ENCODE peak calls at places on chromosomes 2 and 18, in nine cellular contexts. R, K, H, J, A, L, Z, Q and I are unnamed samples. For H3K4me1, the result is how much of the 10 kb centered on the place peaks cover.

GRCh38 chr2:120798569-120799215 is 63.0 kb downstream of the GLI2 start:
- DNase-seq in A (no peak), Z (no peak), R (no peak), Q (no peak), L (no peak), J (no peak), K (no peak), H (no peak), I (no peak)

GRCh38 chr2:169258045-169258601 is 104.2 kb downstream of the LRP2 start:
- DNase-seq in K (peak), A (no peak), J (no peak), H (no peak), Q (no peak), Z (no peak), L (no peak), R (no peak), I (no peak)

GRCh38 chr2:165913636-165914035 is 39.9 kb downstream of the TTC21B start:
- DNase-seq in R (no peak), A (no peak), Q (no peak), H (no peak), Z (no peak), K (no peak), J (no peak), L (no peak), I (no peak)

GRCh38 chr2:158889135-158889853 is 79.1 kb upstream of the TANC1 start:
- DNase-seq in Q (no peak), R (no peak), H (peak), L (no peak), A (no peak), J (no peak), Z (no peak), K (no peak), I (no peak)

GRCh38 chr2:181846359-181846758 is 45.2 kb upstream of the ITPRID2 start:
- DNase-seq in R (no peak), H (no peak), A (no peak), Q (no peak), K (no peak), L (no peak), Z (no peak), J (no peak), I (no peak)

GRCh38 chr2:240663791-240664190 is 18.9 kb downstream of the AQP12B start:
- DNase-seq in R (no peak), L (no peak), A (no peak), J (no peak), Q (no peak), K (no peak), Z (no peak), H (no peak), I (no peak)

GRCh38 chr2:130873700-130874346 is 37.1 kb downstream of the ARHGEF4 start:
- DNase-seq in H (peak), Z (peak), L (peak), Q (peak), A (peak), J (peak), R (peak), K (peak), I (peak)

GRCh38 chr2:147945660-147946059 is 74.9 kb downstream of the ORC4 start:
- DNase-seq in L (no peak), Q (no peak), R (no peak), A (no peak), K (peak), H (no peak), J (no peak), Z (no peak), I (no peak)

GRCh38 chr18:79570266-79571201 is 109.1 kb upstream of the CTDP1 start:
- DNase-seq in R (no peak), H (no peak), K (peak), A (peak), J (peak), L (no peak), Q (no peak), Z (no peak), I (peak)

GRCh38 chr18:35296079-35296478 is 6.0 kb upstream of the ZSCAN30 start:
- DNase-seq in Z (no peak), R (no peak), L (no peak), K (no peak), A (no peak), Q (no peak), J (no peak), H (no peak), I (no peak)
- H3K4me1 ChIP-seq in Z (under half), R (under half), L (under half), K (under half), A (under half), Q (under half), J (under half), H (under half), I (under half)

DNA sequence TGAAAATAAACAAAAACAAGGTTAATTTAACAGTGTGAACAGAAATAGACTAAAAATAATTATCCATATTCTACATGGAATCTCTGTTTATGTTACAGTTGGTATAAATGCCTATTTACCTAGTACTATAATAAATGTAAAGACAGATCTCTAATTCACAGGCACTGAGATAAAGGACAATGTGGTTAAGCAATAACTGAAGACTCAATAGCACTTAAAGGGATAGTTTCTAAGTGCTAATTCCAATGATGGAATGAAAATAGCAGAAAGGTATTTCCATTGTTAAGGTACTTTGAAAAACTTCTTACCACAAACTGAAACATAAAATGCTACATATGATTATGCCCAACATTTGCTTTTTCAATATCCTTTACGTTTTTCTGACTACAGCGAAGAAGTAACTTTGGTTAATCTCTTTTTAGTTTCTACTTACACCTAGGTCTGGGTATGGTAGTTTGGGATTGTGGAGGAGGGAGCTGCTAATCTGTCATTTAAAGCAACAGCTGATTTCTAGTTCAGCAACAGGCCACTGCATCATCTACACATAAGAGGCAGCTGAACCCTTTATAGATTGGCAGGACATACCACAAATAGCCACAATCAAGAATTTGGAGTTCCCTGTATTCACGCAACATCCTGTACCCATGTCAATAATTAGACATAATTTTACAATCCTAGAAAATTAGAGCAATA is 27.2 kb downstream of the MAP4K3 start:
- DNase-seq in K (no peak), J (no peak), H (no peak), Z (no peak), R (no peak), L (no peak), Q (no peak), A (no peak), I (no peak)
- H3K4me1 ChIP-seq in K (half or more), J (under half), H (under half), Z (under half), R (under half), L (under half), Q (half or more), A (under half), I (half or more)

GRCh38 chr2:111705206-111705605 is 178.8 kb downstream of the ANAPC1 start:
- DNase-seq in A (no peak), R (no peak), H (no peak), Z (no peak), Q (no peak), J (no peak), K (no peak), L (no peak), I (no peak)
- H3K4me1 ChIP-seq in A (under half), R (under half), H (half or more), Z (under half), Q (under half), J (under half), K (under half), L (under half), I (under half)

DNA sequence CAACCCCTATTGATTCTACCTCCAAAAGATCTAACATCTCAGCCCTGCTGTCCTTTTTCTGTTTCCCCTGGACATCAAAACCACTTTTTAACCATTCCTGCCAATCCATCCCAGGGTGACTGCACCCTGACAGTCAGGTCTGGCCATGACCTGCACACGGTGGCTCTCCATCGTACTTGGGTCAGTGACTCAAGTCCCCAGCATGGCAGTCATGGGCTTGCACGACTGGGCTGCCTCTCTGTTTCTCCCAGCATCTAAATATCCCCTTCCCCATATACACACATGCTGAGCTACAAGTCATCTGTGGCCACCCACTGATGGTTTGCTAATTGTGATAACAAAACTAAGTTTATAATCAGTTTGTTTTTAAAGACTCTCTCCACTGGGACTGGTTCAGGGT is 6.6 kb downstream of the NCK2 start:
- DNase-seq in K (no peak), Z (no peak), J (no peak), H (no peak), R (no peak), A (no peak), Q (no peak), L (no peak), I (no peak)
- H3K4me1 ChIP-seq in K (under half), Z (under half), J (under half), H (under half), R (under half), A (under half), Q (under half), L (under half), I (under half)

GRCh38 chr2:101736233-101736632 is 38.7 kb downstream of the MAP4K4 start:
- DNase-seq in Z (no peak), R (no peak), K (no peak), A (no peak), J (no peak), L (no peak), H (no peak), Q (no peak), I (no peak)
- H3K4me1 ChIP-seq in Z (under half), R (half or more), K (under half), A (under half), J (under half), L (under half), H (half or more), Q (under half), I (half or more)

GRCh38 chr2:178317807-178318206 is 123.5 kb downstream of the OSBPL6 start:
- DNase-seq in J (no peak), L (no peak), H (no peak), R (no peak), A (no peak), Q (no peak), Z (no peak), K (no peak), I (no peak)
- H3K4me1 ChIP-seq in J (under half), L (under half), H (under half), R (under half), A (under half), Q (under half), Z (under half), K (under half), I (under half)

GRCh38 chr2:102024410-102024809 is 32.6 kb downstream of the IL1R2 start:
- DNase-seq in A (no peak), H (no peak), K (no peak), Z (no peak), Q (no peak), R (no peak), L (no peak), J (no peak), I (no peak)

GRCh38 chr2:102025016-102025491 is 33.3 kb downstream of the IL1R2 start:
- DNase-seq in K (peak), L (no peak), A (no peak), Z (peak), H (no peak), R (no peak), Q (no peak), J (no peak), I (no peak)

GRCh38 chr2:102027036-102027702 is 35.4 kb downstream of the IL1R2 start:
- DNase-seq in K (peak), H (no peak), R (no peak), Q (no peak), J (no peak), A (no peak), Z (no peak), L (no peak), I (peak)

GRCh38 chr2:102027703-102028059 is 35.9 kb downstream of the IL1R2 start:
- DNase-seq in Z (no peak), K (no peak), R (no peak), H (no peak), A (no peak), L (no peak), J (no peak), Q (no peak), I (no peak)

GRCh38 chr2:102025583-102026267 is 34.0 kb downstream of the IL1R2 start:
- DNase-seq in R (no peak), A (no peak), J (no peak), H (no peak), Q (no peak), K (no peak), L (no peak), Z (peak), I (no peak)
- H3K4me1 ChIP-seq in R (under half), A (under half), J (under half), H (under half), Q (under half), K (under half), L (under half), Z (under half), I (under half)

GRCh38 chr2:177245010-177245422 is 19.5 kb downstream of the NFE2L2 start:
- DNase-seq in K (peak), R (no peak), J (no peak), L (peak), H (no peak), A (no peak), Z (no peak), Q (peak), I (no peak)

GRCh38 chr2:177247693-177248262 is 16.7 kb downstream of the NFE2L2 start:
- DNase-seq in Q (no peak), L (no peak), K (no peak), R (no peak), J (no peak), H (no peak), Z (no peak), A (no peak), I (no peak)

GRCh38 chr2:177243476-177243875 is 21.1 kb downstream of the NFE2L2 start:
- DNase-seq in Z (no peak), Q (no peak), J (no peak), L (no peak), H (no peak), K (no peak), R (no peak), A (no peak), I (no peak)

GRCh38 chr2:177244244-177244771 is 20.2 kb downstream of the NFE2L2 start:
- DNase-seq in A (no peak), R (no peak), Q (no peak), L (no peak), H (no peak), K (no peak), Z (no peak), J (no peak), I (no peak)

GRCh38 chr2:177246000-177246399 is 18.5 kb downstream of the NFE2L2 start:
- DNase-seq in K (no peak), L (no peak), Q (no peak), A (no peak), Z (no peak), R (no peak), J (no peak), H (no peak), I (no peak)
- H3K4me1 ChIP-seq in K (under half), L (under half), Q (half or more), A (under half), Z (under half), R (half or more), J (under half), H (under half), I (half or more)

GRCh38 chr2:38095655-38095995 is 19.7 kb upstream of the CYP1B1 start:
- DNase-seq in L (no peak), H (no peak), J (no peak), R (no peak), A (no peak), Z (no peak), K (no peak), Q (no peak), I (no peak)
- H3K4me1 ChIP-seq in L (under half), H (under half), J (under half), R (under half), A (under half), Z (under half), K (under half), Q (half or more), I (half or more)

GRCh38 chr2:234415706-234416105 is 81.2 kb downstream of the ARL4C start:
- DNase-seq in Z (no peak), H (no peak), R (no peak), L (no peak), J (no peak), Q (no peak), A (no peak), K (no peak), I (no peak)

GRCh38 chr2:234420406-234420805 is 76.5 kb downstream of the ARL4C start:
- DNase-seq in Q (no peak), L (no peak), K (no peak), A (no peak), Z (no peak), H (no peak), J (no peak), R (no peak), I (no peak)

GRCh38 chr2:234422895-234423505 is 73.9 kb downstream of the ARL4C start:
- DNase-seq in K (no peak), Z (no peak), R (no peak), Q (no peak), J (no peak), L (no peak), H (no peak), A (no peak), I (no peak)

GRCh38 chr2:234422242-234422641 is 74.6 kb downstream of the ARL4C start:
- DNase-seq in A (no peak), Z (no peak), L (peak), H (peak), J (no peak), R (no peak), K (peak), Q (peak), I (no peak)

DNA sequence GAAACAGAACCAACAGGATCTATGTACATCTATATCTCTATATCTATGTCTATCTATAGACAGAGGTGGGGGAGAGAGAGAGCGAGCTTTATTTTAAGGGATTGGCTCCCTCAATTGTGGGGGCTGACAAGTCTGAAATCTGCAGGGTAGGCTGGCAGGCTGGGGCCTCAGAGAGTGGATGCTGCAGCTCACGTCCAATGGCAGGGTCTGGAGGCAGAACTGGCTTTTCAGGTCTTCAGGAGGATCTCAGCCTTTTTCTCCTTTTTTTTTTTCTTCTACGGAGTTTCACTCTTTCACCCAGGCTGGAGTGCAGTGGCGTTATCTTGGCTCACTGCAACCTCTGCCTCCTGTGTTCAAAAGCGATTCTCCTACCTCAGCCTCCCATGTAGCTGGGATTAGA is 77.2 kb downstream of the ARL4C start:
- DNase-seq in Q (no peak), L (no peak), K (no peak), J (no peak), A (no peak), Z (no peak), H (no peak), R (no peak), I (no peak)
- H3K4me1 ChIP-seq in Q (under half), L (under half), K (under half), J (under half), A (under half), Z (under half), H (under half), R (under half), I (under half)